ENCODE peak calls at places on chromosomes 6 and 20, in seven cellular contexts. C is body of pancreas, L is endothelial cell of umbilical vein, I is right lobe of liver, S is fibroblast of pulmonary artery, T is upper lobe of right lung, D is neural progenitor cell. A is an unnamed sample.

GRCh38 chr20:59013959-59014608 is 5.1 kb upstream of the TUBB1 start:
- DNase-seq in C (no peak), T (no peak), D (no peak), L (no peak), I (no peak), S (no peak), A (no peak)

GRCh38 chr6:168678588-168678987 is 237.6 kb downstream of the SMOC2 start:
- DNase-seq in D (no peak), T (peak; percentile 32), C (no peak), S (no peak), I (peak; percentile 3), L (no peak), A (peak; percentile 7)

GRCh38 chr6:22954749-22955385 is 385.5 kb downstream of the HDGFL1 start:
- DNase-seq in D (no peak), T (no peak), C (no peak), I (no peak), L (peak; percentile 68), S (peak; percentile 14), A (peak; percentile 11)

GRCh38 chr20:38842017-38842416 is 36.5 kb downstream of the PPP1R16B start:
- DNase-seq in S (no peak), D (no peak), C (no peak), L (peak; percentile 62), I (no peak), T (no peak), A (no peak)

GRCh38 chr6:166143011-166143410 is 24.6 kb downstream of the TBXT start:
- DNase-seq in I (no peak), C (no peak), S (peak; percentile 81), D (no peak), T (no peak), L (no peak), A (no peak)

GRCh38 chr6:106334646-106335448 is 9.3 kb upstream of the ATG5 start:
- DNase-seq in I (peak; percentile 59), D (peak; percentile 68), S (peak; percentile 61), T (peak; percentile 68), L (peak; percentile 67), C (peak; percentile 75), A (peak; percentile 72)

GRCh38 chr6:78577585-78577984 is 289.8 kb upstream of the IRAK1BP1 start:
- DNase-seq in S (no peak), I (no peak), T (no peak), D (no peak), C (no peak), L (no peak), A (no peak)

GRCh38 chr6:3911130-3911529 is 62.0 kb downstream of the FAM50B start:
- DNase-seq in S (no peak), T (no peak), I (no peak), D (no peak), L (peak; percentile 55), C (no peak), A (no peak)

GRCh38 chr6:131807321-131807643 is 538 bp upstream of the ENPP1 start:
- DNase-seq in I (no peak), S (no peak), T (no peak), D (no peak), L (no peak), C (no peak), A (no peak)

GRCh38 chr6:1767481-1768246 is 157.9 kb downstream of the FOXC1 start:
- DNase-seq in C (no peak), L (peak; percentile 38), S (peak; percentile 56), D (no peak), T (no peak), I (no peak), A (peak; percentile 74)

GRCh38 chr20:45218133-45218532 is 3.0 kb upstream of the SEMG2 start:
- DNase-seq in T (no peak), S (no peak), I (no peak), L (no peak), D (no peak), C (no peak), A (no peak)

GRCh38 chr6:119273799-119274595 is 75.6 kb downstream of the MAN1A1 start:
- DNase-seq in I (no peak), T (no peak), S (peak; percentile 94), C (no peak), D (no peak), L (no peak), A (no peak)

GRCh38 chr20:2817341-2817726 is 1.2 kb downstream of the TMEM239 start:
- DNase-seq in I (no peak), S (no peak), L (no peak), D (no peak), C (no peak), T (no peak), A (no peak)

GRCh38 chr20:61755971-61756421 is 309.7 kb downstream of the TAF4 start:
- DNase-seq in D (no peak), I (no peak), T (no peak), S (no peak), L (no peak), C (no peak), A (no peak)

GRCh38 chr6:129929433-129929832 is 68.3 kb upstream of the TMEM244 start:
- DNase-seq in S (peak; percentile 89), C (no peak), I (no peak), T (no peak), L (peak; percentile 48), D (no peak), A (peak; percentile 90)

GRCh38 chr6:41531591-41532582 is 14.3 kb upstream of the FOXP4 start:
- DNase-seq in I (no peak), T (no peak), S (peak; percentile 35), C (no peak), L (peak; percentile 50), D (no peak), A (no peak)

GRCh38 chr6:31888281-31889258 is 8.9 kb downstream of the EHMT2 start:
- DNase-seq in C (peak; percentile 31), I (peak; percentile 59), L (no peak), T (peak; percentile 73), S (peak; percentile 14), D (peak; percentile 66), A (no peak)

GRCh38 chr6:155436981-155437749 is 18.5 kb downstream of the NOX3 start:
- DNase-seq in C (no peak), I (peak; percentile 58), L (peak; percentile 65), D (no peak), S (peak; percentile 49), T (no peak), A (no peak)

GRCh38 chr6:148464319-148465010 is 121.8 kb downstream of the SASH1 start:
- DNase-seq in T (no peak), D (peak; percentile 62), S (peak; percentile 87), I (no peak), C (peak; percentile 73), L (peak; percentile 86), A (peak; percentile 61)

GRCh38 chr20:57938158-57939108 is 228.6 kb upstream of the PMEPA1 start:
- DNase-seq in L (peak; percentile 25), D (no peak), T (no peak), S (peak; percentile 4), C (no peak), I (no peak), A (no peak)

GRCh38 chr6:134117409-134117808 is 65.0 kb upstream of the SLC2A12 start:
- DNase-seq in I (no peak), D (peak; percentile 4), T (no peak), C (no peak), S (no peak), L (no peak), A (no peak)

GRCh38 chr20:9508240-9508661 is 6.1 kb upstream of the LAMP5 start:
- DNase-seq in C (no peak), T (no peak), S (no peak), L (no peak), D (no peak), I (no peak), A (no peak)

GRCh38 chr6:28239636-28240035 is 12.4 kb downstream of the ZKSCAN4 start:
- DNase-seq in I (no peak), T (no peak), S (no peak), L (no peak), C (no peak), D (no peak), A (no peak)

GRCh38 chr20:59948828-59949720 is 8.9 kb downstream of the FAM217B start:
- DNase-seq in I (no peak), T (no peak), C (peak; percentile 34), D (peak; percentile 62), L (peak; percentile 57), S (peak; percentile 74), A (peak; percentile 72)

GRCh38 chr6:4817551-4817950 is 41.3 kb downstream of the CDYL start:
- DNase-seq in D (no peak), T (no peak), C (no peak), I (no peak), L (no peak), S (no peak), A (no peak)

GRCh38 chr6:6701864-6702263 is 113.3 kb downstream of the LY86 start:
- DNase-seq in C (no peak), L (no peak), S (no peak), D (no peak), T (no peak), I (no peak), A (no peak)

GRCh38 chr6:6700871-6701270 is 112.4 kb downstream of the LY86 start:
- DNase-seq in T (no peak), L (no peak), S (no peak), I (no peak), D (no peak), C (no peak), A (no peak)

GRCh38 chr6:6705061-6705425 is 116.5 kb downstream of the LY86 start:
- DNase-seq in I (no peak), D (no peak), S (no peak), T (no peak), L (no peak), C (no peak), A (no peak)

GRCh38 chr6:6704423-6705060 is 116.0 kb downstream of the LY86 start:
- DNase-seq in D (no peak), L (no peak), S (no peak), C (no peak), I (no peak), T (no peak), A (peak; percentile 60)

GRCh38 chr6:6703720-6704422 is 115.4 kb downstream of the LY86 start:
- DNase-seq in T (no peak), S (no peak), C (peak; percentile 74), L (no peak), I (no peak), D (no peak), A (no peak)
- H3K4me3 ChIP-seq in T (no peak overlapping the region), S (no peak overlapping the region), C (no peak overlapping the region), L (no peak overlapping the region), I (no peak overlapping the region), D (no peak overlapping the region), A (no peak overlapping the region)

GRCh38 chr6:137230547-137230946 is 11.4 kb upstream of the IFNGR1 start:
- DNase-seq in T (no peak), C (no peak), I (no peak), S (no peak), L (no peak), D (no peak), A (no peak)
- TF ChIP-seq CTCF in T (no peak), C (no peak), I (no peak), S (no peak), L (no peak), D (no peak), A (no peak)

GRCh38 chr20:309841-310644 is 12.7 kb downstream of the ZCCHC3 start:
- DNase-seq in D (peak; percentile 100), S (peak; percentile 99), I (peak; percentile 86), L (peak; percentile 99), C (peak; percentile 96), T (peak; percentile 98), A (peak; percentile 72)
- H3K4me3 ChIP-seq in D (peak overlapping the region; percentile 48), S (peak overlapping the region; percentile 58), I (peak overlapping the region; percentile 31), L (peak overlapping the region; percentile 41), C (no peak overlapping the region), T (peak overlapping the region; percentile 60), A (no peak overlapping the region)

DNA sequence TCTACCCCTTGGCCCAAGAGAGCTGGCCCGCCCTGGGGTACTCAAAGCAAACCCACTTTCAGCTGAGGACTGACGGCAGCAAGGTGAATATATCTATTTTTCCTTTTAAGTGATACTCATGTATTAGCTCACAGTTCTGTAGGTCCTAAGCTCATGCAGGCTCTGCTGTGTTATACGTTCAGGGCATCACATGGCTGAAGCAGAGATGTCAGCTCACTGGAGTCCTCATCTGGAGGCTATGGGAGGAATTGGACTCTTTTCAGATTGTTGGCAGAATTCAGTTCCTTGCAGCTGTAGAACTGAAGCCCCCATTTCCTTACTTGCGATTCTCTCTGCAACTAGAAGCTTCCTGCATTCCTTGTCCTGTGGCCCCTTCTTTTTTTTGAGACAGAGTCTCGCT is 10.7 kb upstream of the SLC9A8 start:
- DNase-seq in D (no peak), L (no peak), C (no peak), T (no peak), S (no peak), I (no peak), A (no peak)
- TF ChIP-seq CTCF in D (no peak), L (no peak), C (no peak), T (no peak), S (no peak), I (no peak), A (no peak)